ENCODE peak calls at places on chromosomes 3 and 15, in six cellular contexts. One of them, this sample, is unnamed.

GRCh38 chr3:112605285-112605684 is 35.7 kb downstream of the CCDC80 start:
- DNase-seq in cardiac fibroblast: peak; percentile 99
- DNase-seq in SK-N-SH: peak; percentile 16
- DNase-seq in choroid plexus epithelial cell: peak; percentile 99
- DNase-seq in psoas muscle: no peak
- DNase-seq in bronchial epithelial cell: no peak
- DNase-seq in this sample: no peak

GRCh38 chr3:28934135-28934813 is 346.6 kb upstream of the RBMS3 start:
- DNase-seq in cardiac fibroblast: no peak
- DNase-seq in SK-N-SH: no peak
- DNase-seq in choroid plexus epithelial cell: no peak
- DNase-seq in psoas muscle: no peak
- DNase-seq in bronchial epithelial cell: no peak
- DNase-seq in this sample: no peak

GRCh38 chr15:88267720-88268119 is 11.2 kb upstream of the NTRK3 start:
- DNase-seq in cardiac fibroblast: no peak
- DNase-seq in SK-N-SH: no peak
- DNase-seq in choroid plexus epithelial cell: no peak
- DNase-seq in psoas muscle: no peak
- DNase-seq in bronchial epithelial cell: no peak
- DNase-seq in this sample: no peak

GRCh38 chr15:63978511-63979226 is 67.6 kb downstream of the DAPK2 start:
- DNase-seq in cardiac fibroblast: no peak
- DNase-seq in SK-N-SH: no peak
- DNase-seq in choroid plexus epithelial cell: no peak
- DNase-seq in psoas muscle: no peak
- DNase-seq in bronchial epithelial cell: no peak
- DNase-seq in this sample: no peak

GRCh38 chr3:107756649-107757048 is 233.9 kb downstream of the BBX start:
- DNase-seq in cardiac fibroblast: peak; percentile 19
- DNase-seq in SK-N-SH: no peak
- DNase-seq in choroid plexus epithelial cell: no peak
- DNase-seq in psoas muscle: no peak
- DNase-seq in bronchial epithelial cell: no peak
- DNase-seq in this sample: no peak

GRCh38 chr3:11679964-11680363 is 36.2 kb upstream of the VGLL4 start:
- DNase-seq in cardiac fibroblast: no peak
- DNase-seq in SK-N-SH: no peak
- DNase-seq in choroid plexus epithelial cell: no peak
- DNase-seq in psoas muscle: no peak
- DNase-seq in bronchial epithelial cell: no peak
- DNase-seq in this sample: no peak

GRCh38 chr3:195100903-195101591 is 169.9 kb downstream of the XXYLT1 start:
- DNase-seq in cardiac fibroblast: peak; percentile 35
- DNase-seq in SK-N-SH: peak; percentile 76
- DNase-seq in choroid plexus epithelial cell: no peak
- DNase-seq in psoas muscle: no peak
- DNase-seq in bronchial epithelial cell: peak; percentile 39
- DNase-seq in this sample: no peak

GRCh38 chr3:13461169-13462124 is 18.7 kb upstream of the HDAC11 start:
- DNase-seq in cardiac fibroblast: peak; percentile 51
- DNase-seq in SK-N-SH: peak; percentile 72
- DNase-seq in choroid plexus epithelial cell: peak; percentile 70
- DNase-seq in psoas muscle: peak; percentile 66
- DNase-seq in bronchial epithelial cell: peak; percentile 35
- DNase-seq in this sample: no peak

GRCh38 chr15:31840849-31841476 is 189.4 kb upstream of the CHRNA7 start:
- DNase-seq in cardiac fibroblast: no peak
- DNase-seq in SK-N-SH: no peak
- DNase-seq in choroid plexus epithelial cell: no peak
- DNase-seq in psoas muscle: no peak
- DNase-seq in bronchial epithelial cell: no peak
- DNase-seq in this sample: no peak

GRCh38 chr3:39378092-39378491 is 5.1 kb upstream of the SLC25A38 start:
- DNase-seq in cardiac fibroblast: peak; percentile 41
- DNase-seq in SK-N-SH: peak; percentile 55
- DNase-seq in choroid plexus epithelial cell: peak; percentile 50
- DNase-seq in psoas muscle: no peak
- DNase-seq in bronchial epithelial cell: peak; percentile 65
- DNase-seq in this sample: no peak

GRCh38 chr3:57910988-57911387 is 97.2 kb upstream of the FLNB start:
- DNase-seq in cardiac fibroblast: peak; percentile 45
- DNase-seq in SK-N-SH: peak; percentile 22
- DNase-seq in choroid plexus epithelial cell: peak; percentile 43
- DNase-seq in psoas muscle: no peak
- DNase-seq in bronchial epithelial cell: peak; percentile 29
- DNase-seq in this sample: no peak

GRCh38 chr15:45276851-45277250 is 24.8 kb downstream of the SLC28A2 start:
- DNase-seq in cardiac fibroblast: peak; percentile 33
- DNase-seq in SK-N-SH: peak; percentile 55
- DNase-seq in choroid plexus epithelial cell: peak; percentile 46
- DNase-seq in psoas muscle: no peak
- DNase-seq in bronchial epithelial cell: peak; percentile 43
- DNase-seq in this sample: no peak

GRCh38 chr15:100758554-100758953 is 121.1 kb upstream of the ALDH1A3 start:
- DNase-seq in cardiac fibroblast: no peak
- DNase-seq in SK-N-SH: no peak
- DNase-seq in choroid plexus epithelial cell: no peak
- DNase-seq in psoas muscle: no peak
- DNase-seq in bronchial epithelial cell: no peak
- DNase-seq in this sample: no peak

GRCh38 chr15:100760357-100760903 is 119.2 kb upstream of the ALDH1A3 start:
- DNase-seq in cardiac fibroblast: no peak
- DNase-seq in SK-N-SH: no peak
- DNase-seq in choroid plexus epithelial cell: no peak
- DNase-seq in psoas muscle: peak; percentile 23
- DNase-seq in bronchial epithelial cell: peak; percentile 16
- DNase-seq in this sample: no peak

GRCh38 chr15:100759698-100760356 is 119.8 kb upstream of the ALDH1A3 start:
- DNase-seq in cardiac fibroblast: peak; percentile 41
- DNase-seq in SK-N-SH: peak; percentile 62
- DNase-seq in choroid plexus epithelial cell: peak; percentile 60
- DNase-seq in psoas muscle: peak; percentile 26
- DNase-seq in bronchial epithelial cell: peak; percentile 91
- DNase-seq in this sample: no peak

GRCh38 chr15:100761253-100761935 is 118.2 kb upstream of the ALDH1A3 start:
- DNase-seq in cardiac fibroblast: no peak
- DNase-seq in SK-N-SH: no peak
- DNase-seq in choroid plexus epithelial cell: no peak
- DNase-seq in psoas muscle: peak; percentile 37
- DNase-seq in bronchial epithelial cell: no peak
- DNase-seq in this sample: no peak

GRCh38 chr15:100759116-100759515 is 120.5 kb upstream of the ALDH1A3 start:
- DNase-seq in cardiac fibroblast: peak; percentile 37
- DNase-seq in SK-N-SH: no peak
- DNase-seq in choroid plexus epithelial cell: peak; percentile 55
- DNase-seq in psoas muscle: no peak
- DNase-seq in bronchial epithelial cell: no peak
- DNase-seq in this sample: no peak
- H3K4me3 ChIP-seq in cardiac fibroblast: no peak overlapping the region
- H3K4me3 ChIP-seq in SK-N-SH: peak overlapping the region; percentile 36
- H3K4me3 ChIP-seq in choroid plexus epithelial cell: no peak overlapping the region
- H3K4me3 ChIP-seq in psoas muscle: no peak overlapping the region
- H3K4me3 ChIP-seq in bronchial epithelial cell: no peak overlapping the region
- H3K4me3 ChIP-seq in this sample: no peak overlapping the region

GRCh38 chr3:149579161-149579560 is 78.7 kb downstream of the WWTR1 start:
- DNase-seq in cardiac fibroblast: no peak
- DNase-seq in SK-N-SH: no peak
- DNase-seq in choroid plexus epithelial cell: no peak
- DNase-seq in psoas muscle: no peak
- DNase-seq in bronchial epithelial cell: no peak
- DNase-seq in this sample: no peak

GRCh38 chr3:149576071-149576564 is 81.7 kb downstream of the WWTR1 start:
- DNase-seq in cardiac fibroblast: peak; percentile 98
- DNase-seq in SK-N-SH: no peak
- DNase-seq in choroid plexus epithelial cell: peak; percentile 90
- DNase-seq in psoas muscle: no peak
- DNase-seq in bronchial epithelial cell: peak; percentile 100
- DNase-seq in this sample: peak; percentile 61

GRCh38 chr3:149577801-149578200 is 80.0 kb downstream of the WWTR1 start:
- DNase-seq in cardiac fibroblast: no peak
- DNase-seq in SK-N-SH: no peak
- DNase-seq in choroid plexus epithelial cell: no peak
- DNase-seq in psoas muscle: no peak
- DNase-seq in bronchial epithelial cell: no peak
- DNase-seq in this sample: no peak

GRCh38 chr3:149572796-149573414 is 84.9 kb downstream of the WWTR1 start:
- DNase-seq in cardiac fibroblast: peak; percentile 85
- DNase-seq in SK-N-SH: no peak
- DNase-seq in choroid plexus epithelial cell: peak; percentile 74
- DNase-seq in psoas muscle: no peak
- DNase-seq in bronchial epithelial cell: peak; percentile 86
- DNase-seq in this sample: no peak

GRCh38 chr3:149575213-149575961 is 82.4 kb downstream of the WWTR1 start:
- DNase-seq in cardiac fibroblast: peak; percentile 97
- DNase-seq in SK-N-SH: no peak
- DNase-seq in choroid plexus epithelial cell: peak; percentile 88
- DNase-seq in psoas muscle: peak; percentile 75
- DNase-seq in bronchial epithelial cell: peak; percentile 58
- DNase-seq in this sample: peak; percentile 33
- H3K4me3 ChIP-seq in cardiac fibroblast: peak overlapping the region; percentile 16
- H3K4me3 ChIP-seq in SK-N-SH: peak overlapping the region; percentile 34
- H3K4me3 ChIP-seq in choroid plexus epithelial cell: peak overlapping the region; percentile 14
- H3K4me3 ChIP-seq in psoas muscle: peak overlapping the region; percentile 6
- H3K4me3 ChIP-seq in bronchial epithelial cell: no peak overlapping the region
- H3K4me3 ChIP-seq in this sample: peak overlapping the region; percentile 39

GRCh38 chr15:77002954-77003912 is 8.3 kb downstream of the PSTPIP1 start:
- DNase-seq in cardiac fibroblast: no peak
- DNase-seq in SK-N-SH: no peak
- DNase-seq in choroid plexus epithelial cell: no peak
- DNase-seq in psoas muscle: peak; percentile 69
- DNase-seq in bronchial epithelial cell: no peak
- DNase-seq in this sample: no peak
- H3K4me3 ChIP-seq in cardiac fibroblast: no peak overlapping the region
- H3K4me3 ChIP-seq in SK-N-SH: no peak overlapping the region
- H3K4me3 ChIP-seq in choroid plexus epithelial cell: no peak overlapping the region
- H3K4me3 ChIP-seq in psoas muscle: no peak overlapping the region
- H3K4me3 ChIP-seq in bronchial epithelial cell: no peak overlapping the region
- H3K4me3 ChIP-seq in this sample: no peak overlapping the region

GRCh38 chr3:124413989-124414598 is 316.2 kb upstream of the UMPS start:
- DNase-seq in cardiac fibroblast: no peak
- DNase-seq in SK-N-SH: peak; percentile 61
- DNase-seq in choroid plexus epithelial cell: no peak
- DNase-seq in psoas muscle: no peak
- DNase-seq in bronchial epithelial cell: no peak
- DNase-seq in this sample: no peak
- H3K4me3 ChIP-seq in cardiac fibroblast: no peak overlapping the region
- H3K4me3 ChIP-seq in SK-N-SH: no peak overlapping the region
- H3K4me3 ChIP-seq in choroid plexus epithelial cell: no peak overlapping the region
- H3K4me3 ChIP-seq in psoas muscle: no peak overlapping the region
- H3K4me3 ChIP-seq in bronchial epithelial cell: no peak overlapping the region
- H3K4me3 ChIP-seq in this sample: no peak overlapping the region

DNA sequence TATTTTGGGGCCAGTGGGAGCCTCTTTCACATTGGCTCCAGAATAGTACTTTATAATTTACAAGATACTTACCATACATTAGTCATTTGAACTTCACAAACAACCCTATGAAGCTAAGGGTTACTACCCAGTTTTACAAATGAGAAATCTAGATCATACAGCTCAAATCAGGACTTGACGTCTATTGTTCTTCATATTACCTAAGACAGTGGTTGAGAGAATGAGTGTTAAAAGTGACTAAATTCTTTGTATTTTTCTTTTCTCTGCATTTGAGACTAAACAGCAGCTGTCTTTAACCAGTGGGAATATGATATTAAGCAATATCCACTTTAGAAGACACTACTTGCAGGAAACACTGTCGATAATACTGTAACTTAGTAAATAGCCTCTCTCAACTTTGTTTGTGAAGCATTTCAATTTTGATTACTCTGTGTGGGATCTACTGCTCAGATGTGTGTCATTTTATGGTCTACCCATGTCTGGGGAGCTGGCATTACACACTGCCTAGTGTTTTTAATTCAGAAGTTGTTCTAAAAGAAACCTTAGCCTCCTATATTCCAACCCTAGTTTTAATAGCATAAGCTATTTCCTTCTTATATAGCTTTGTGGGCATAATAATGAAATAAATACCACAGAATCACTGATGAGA is 45.8 kb downstream of the IQCH start:
- DNase-seq in cardiac fibroblast: peak; percentile 54
- DNase-seq in SK-N-SH: no peak
- DNase-seq in choroid plexus epithelial cell: no peak
- DNase-seq in psoas muscle: no peak
- DNase-seq in bronchial epithelial cell: no peak
- DNase-seq in this sample: no peak
- H3K4me3 ChIP-seq in cardiac fibroblast: no peak overlapping the region
- H3K4me3 ChIP-seq in SK-N-SH: no peak overlapping the region
- H3K4me3 ChIP-seq in choroid plexus epithelial cell: no peak overlapping the region
- H3K4me3 ChIP-seq in psoas muscle: no peak overlapping the region
- H3K4me3 ChIP-seq in bronchial epithelial cell: no peak overlapping the region
- H3K4me3 ChIP-seq in this sample: no peak overlapping the region

GRCh38 chr3:147369231-147369630 is 37.1 kb downstream of the ZIC4 start:
- DNase-seq in cardiac fibroblast: no peak
- DNase-seq in SK-N-SH: no peak
- DNase-seq in choroid plexus epithelial cell: no peak
- DNase-seq in psoas muscle: no peak
- DNase-seq in bronchial epithelial cell: no peak
- DNase-seq in this sample: no peak

GRCh38 chr3:147371141-147371540 is 35.2 kb downstream of the ZIC4 start:
- DNase-seq in cardiac fibroblast: no peak
- DNase-seq in SK-N-SH: no peak
- DNase-seq in choroid plexus epithelial cell: no peak
- DNase-seq in psoas muscle: no peak
- DNase-seq in bronchial epithelial cell: no peak
- DNase-seq in this sample: no peak

GRCh38 chr3:147369671-147370123 is 36.6 kb downstream of the ZIC4 start:
- DNase-seq in cardiac fibroblast: no peak
- DNase-seq in SK-N-SH: no peak
- DNase-seq in choroid plexus epithelial cell: peak; percentile 64
- DNase-seq in psoas muscle: no peak
- DNase-seq in bronchial epithelial cell: no peak
- DNase-seq in this sample: no peak

GRCh38 chr3:147371771-147372340 is 34.5 kb downstream of the ZIC4 start:
- DNase-seq in cardiac fibroblast: no peak
- DNase-seq in SK-N-SH: no peak
- DNase-seq in choroid plexus epithelial cell: no peak
- DNase-seq in psoas muscle: no peak
- DNase-seq in bronchial epithelial cell: no peak
- DNase-seq in this sample: no peak

GRCh38 chr3:147370316-147370715 is 36.0 kb downstream of the ZIC4 start:
- DNase-seq in cardiac fibroblast: no peak
- DNase-seq in SK-N-SH: no peak
- DNase-seq in choroid plexus epithelial cell: no peak
- DNase-seq in psoas muscle: no peak
- DNase-seq in bronchial epithelial cell: no peak
- DNase-seq in this sample: no peak
- H3K4me3 ChIP-seq in cardiac fibroblast: no peak overlapping the region
- H3K4me3 ChIP-seq in SK-N-SH: no peak overlapping the region
- H3K4me3 ChIP-seq in choroid plexus epithelial cell: peak overlapping the region; percentile 55
- H3K4me3 ChIP-seq in psoas muscle: no peak overlapping the region
- H3K4me3 ChIP-seq in bronchial epithelial cell: no peak overlapping the region
- H3K4me3 ChIP-seq in this sample: no peak overlapping the region